ENCODE peak calls at places on chromosomes 16 and 17, in ten cellular contexts. K is cardiac muscle cell, E is left ventricle myocardium inferior, N is PC-9, U is adrenal gland, L is left lung, Y is AG10803, C is foreskin fibroblast, R is WERI-Rb-1, M is Peyer's patch. T is an unnamed sample.

GRCh38 chr16:24776486-24777220 is 47.2 kb downstream of the TNRC6A start:
- DNase-seq in K (peak; percentile 81), E (peak; percentile 37), N (no peak), U (peak; percentile 73), L (no peak), Y (peak; percentile 55), C (peak; percentile 68), R (no peak), M (no peak), T (no peak)

GRCh38 chr17:73138541-73139138 is 26.2 kb upstream of the SSTR2 start:
- DNase-seq in K (no peak), E (no peak), N (no peak), U (no peak), L (no peak), Y (no peak), C (no peak), R (peak; percentile 86), M (no peak), T (no peak)

GRCh38 chr17:37642706-37643105 is 540 bp downstream of the DDX52 start:
- DNase-seq in K (peak; percentile 35), E (no peak), N (peak; percentile 60), U (no peak), L (no peak), Y (peak; percentile 40), C (peak; percentile 36), R (no peak), M (no peak), T (peak; percentile 38)

GRCh38 chr17:68054296-68054900 is 18.9 kb downstream of the KPNA2 start:
- DNase-seq in K (peak; percentile 84), E (peak; percentile 25), N (no peak), U (no peak), L (no peak), Y (peak; percentile 94), C (peak; percentile 72), R (no peak), M (no peak), T (no peak)

GRCh38 chr17:17414316-17414937 is 62.4 kb upstream of the MED9 start:
- DNase-seq in K (peak; percentile 78), E (no peak), N (peak; percentile 25), U (peak; percentile 37), L (no peak), Y (peak; percentile 86), C (peak; percentile 75), R (no peak), M (no peak), T (no peak)

GRCh38 chr16:88289549-88290344 is 93.0 kb upstream of the ZNF469 start:
- DNase-seq in K (no peak), E (peak; percentile 14), N (no peak), U (no peak), L (peak; percentile 41), Y (peak; percentile 74), C (peak; percentile 75), R (no peak), M (peak; percentile 29), T (no peak)

GRCh38 chr17:81322271-81323082 is 27.4 kb upstream of the SLC38A10 start:
- DNase-seq in K (no peak), E (no peak), N (no peak), U (no peak), L (peak; percentile 70), Y (peak; percentile 17), C (no peak), R (peak; percentile 77), M (no peak), T (peak; percentile 89)

GRCh38 chr16:81004646-81005353 is 1.9 kb downstream of the CMC2 start:
- DNase-seq in K (peak; percentile 73), E (no peak), N (peak; percentile 55), U (no peak), L (no peak), Y (peak; percentile 59), C (peak; percentile 77), R (no peak), M (no peak), T (no peak)

GRCh38 chr16:55944377-55944802 is 69.2 kb upstream of the CES5A start:
- DNase-seq in K (peak; percentile 88), E (peak; percentile 61), N (no peak), U (peak; percentile 67), L (no peak), Y (peak; percentile 75), C (peak; percentile 64), R (peak; percentile 62), M (peak; percentile 57), T (peak; percentile 22)

GRCh38 chr16:78122774-78123315 is 23.4 kb downstream of the WWOX start:
- DNase-seq in K (peak; percentile 75), E (no peak), N (no peak), U (no peak), L (no peak), Y (peak; percentile 54), C (peak; percentile 57), R (peak; percentile 14), M (no peak), T (peak; percentile 60)
- TF ChIP-seq CTCF in K (peak; percentile 29), E (peak; percentile 67), N (peak; percentile 68), U (peak; percentile 36), L (peak; percentile 17), Y (peak; percentile 48), C (no peak), R (no peak), M (peak; percentile 67), T (no peak)

DNA sequence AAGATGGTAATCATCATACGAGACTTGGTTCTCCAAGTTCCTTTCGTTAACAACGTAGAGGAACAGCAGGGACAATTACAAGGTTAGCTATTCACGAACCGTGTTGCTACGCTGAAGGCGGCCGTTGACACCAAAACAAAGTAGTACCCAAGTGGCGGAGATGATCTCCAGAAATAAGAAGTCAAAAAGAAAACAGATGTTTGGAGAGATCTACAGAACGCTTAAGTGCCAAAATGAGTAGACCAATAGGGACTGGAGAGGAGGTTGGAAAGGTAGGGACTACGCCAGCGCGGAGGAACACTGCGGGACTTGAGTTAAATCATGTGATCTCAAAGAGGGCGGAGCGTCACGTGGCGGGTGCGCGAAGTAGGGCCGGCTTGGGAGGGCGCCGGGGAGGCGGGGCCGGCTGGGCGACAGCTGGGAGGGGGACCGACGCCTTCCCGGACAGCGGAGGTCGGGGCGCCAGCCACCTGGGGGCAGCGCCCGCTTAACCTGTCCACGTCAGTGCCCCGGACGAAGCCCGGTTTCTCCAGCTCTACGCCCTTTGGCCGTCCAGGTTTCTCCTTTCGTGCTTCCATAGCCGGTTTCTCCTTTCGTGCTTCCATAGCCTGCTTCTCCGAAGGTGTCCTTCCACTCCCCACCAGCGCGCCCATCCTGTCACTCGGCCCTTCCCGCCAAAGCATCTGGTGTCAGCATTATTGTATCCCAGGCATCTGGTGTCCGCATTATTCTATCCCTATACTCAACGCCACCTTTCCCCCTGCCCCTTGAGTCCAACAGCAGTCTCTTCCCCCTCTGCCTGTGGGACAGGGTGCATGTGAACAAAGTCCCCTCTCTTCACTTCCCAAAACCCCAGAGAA is 698 bp upstream of the GABARAP start:
- DNase-seq in K (peak; percentile 98), E (peak; percentile 97), N (peak; percentile 85), U (peak; percentile 97), L (peak; percentile 96), Y (peak; percentile 97), C (peak; percentile 98), R (peak; percentile 97), M (peak; percentile 97), T (peak; percentile 91)
- TF ChIP-seq CTCF in K (no peak), E (no peak), N (no peak), U (no peak), L (no peak), Y (no peak), C (no peak), R (peak; percentile 31), M (peak; percentile 25), T (peak; percentile 13)

GRCh38 chr17:76184266-76184665 is 43.2 kb upstream of the FOXJ1 start:
- DNase-seq in K (no peak), E (no peak), N (no peak), U (no peak), L (no peak), Y (no peak), C (no peak), R (no peak), M (no peak), T (no peak)

GRCh38 chr17:76176701-76177574 is 35.9 kb upstream of the FOXJ1 start:
- DNase-seq in K (no peak), E (no peak), N (no peak), U (no peak), L (no peak), Y (no peak), C (no peak), R (no peak), M (no peak), T (no peak)

GRCh38 chr17:76178124-76178523 is 37.1 kb upstream of the FOXJ1 start:
- DNase-seq in K (no peak), E (no peak), N (no peak), U (no peak), L (no peak), Y (no peak), C (no peak), R (no peak), M (no peak), T (no peak)

GRCh38 chr17:76182016-76182764 is 41.1 kb upstream of the FOXJ1 start:
- DNase-seq in K (peak; percentile 93), E (peak; percentile 86), N (peak; percentile 67), U (peak; percentile 90), L (peak; percentile 89), Y (peak; percentile 85), C (peak; percentile 94), R (peak; percentile 95), M (peak; percentile 92), T (peak; percentile 88)

GRCh38 chr17:76179496-76180467 is 38.7 kb upstream of the FOXJ1 start:
- DNase-seq in K (peak; percentile 51), E (no peak), N (no peak), U (no peak), L (no peak), Y (peak; percentile 29), C (peak; percentile 52), R (no peak), M (no peak), T (peak; percentile 38)
- TF ChIP-seq CTCF in K (peak; percentile 13), E (no peak), N (no peak), U (no peak), L (no peak), Y (no peak), C (no peak), R (no peak), M (peak; percentile 31), T (no peak)

GRCh38 chr17:28718317-28718672 is 627 bp upstream of the RAB34 start:
- DNase-seq in K (peak; percentile 67), E (no peak), N (no peak), U (no peak), L (no peak), Y (peak; percentile 18), C (no peak), R (no peak), M (no peak), T (no peak)

GRCh38 chr17:28722413-28723158 is 2.8 kb downstream of the RPL23A start:
- DNase-seq in K (no peak), E (no peak), N (no peak), U (no peak), L (peak; percentile 6), Y (no peak), C (no peak), R (no peak), M (no peak), T (no peak)

GRCh38 chr17:28718990-28719433 is 773 bp upstream of the RPL23A start:
- DNase-seq in K (no peak), E (no peak), N (no peak), U (no peak), L (peak; percentile 74), Y (no peak), C (no peak), R (no peak), M (no peak), T (no peak)

GRCh38 chr17:28717578-28718316 is at the start of gene RAB34:
- DNase-seq in K (peak; percentile 94), E (peak; percentile 72), N (peak; percentile 74), U (peak; percentile 83), L (peak; percentile 89), Y (peak; percentile 88), C (peak; percentile 96), R (no peak), M (no peak), T (peak; percentile 41)

GRCh38 chr17:28720247-28720996 is 637 bp downstream of the RPL23A start:
- DNase-seq in K (no peak), E (no peak), N (no peak), U (no peak), L (no peak), Y (no peak), C (no peak), R (no peak), M (no peak), T (no peak)
- TF ChIP-seq CTCF in K (peak; percentile 12), E (no peak), N (no peak), U (no peak), L (no peak), Y (no peak), C (no peak), R (no peak), M (peak; percentile 23), T (no peak)

T was measured in GM13976.